ENCODE peak calls at places on chromosomes 11 and 22, in four cellular contexts. One of them, this sample, is unnamed.
A peak's percentile ranks its signal among the peaks of the same experiment; 100 is the strongest.

GRCh38 chr11:128522943-128523518 is 64.3 kb downstream of the ETS1 start:
- DNase-seq in mesendoderm: no peak
- DNase-seq in H9: no peak
- DNase-seq in H1: no peak
- DNase-seq in this sample: no peak

GRCh38 chr11:7098235-7098832 is 9.5 kb downstream of the RBMXL2 start:
- DNase-seq in mesendoderm: peak; percentile 74
- DNase-seq in H9: no peak
- DNase-seq in H1: no peak
- DNase-seq in this sample: peak; percentile 46

GRCh38 chr11:27200779-27201453 is 160.3 kb downstream of the BBOX1 start:
- DNase-seq in mesendoderm: no peak
- DNase-seq in H9: no peak
- DNase-seq in H1: no peak
- DNase-seq in this sample: no peak

GRCh38 chr22:49827853-49828598 is at the start of gene BRD1:
- DNase-seq in mesendoderm: peak; percentile 61
- DNase-seq in H9: peak; percentile 28
- DNase-seq in H1: no peak
- DNase-seq in this sample: peak; percentile 61

GRCh38 chr11:3959918-3960295 is 104.4 kb downstream of the STIM1 start:
- DNase-seq in mesendoderm: no peak
- DNase-seq in H9: no peak
- DNase-seq in H1: no peak
- DNase-seq in this sample: peak; percentile 25

GRCh38 chr11:2703487-2704141 is 3.8 kb upstream of the KCNQ1OT1 start:
- DNase-seq in mesendoderm: peak; percentile 27
- DNase-seq in H9: no peak
- DNase-seq in H1: no peak
- DNase-seq in this sample: no peak

GRCh38 chr11:3037041-3037944 is 19.9 kb downstream of the CARS1 start:
- DNase-seq in mesendoderm: peak; percentile 87
- DNase-seq in H9: peak; percentile 84
- DNase-seq in H1: peak; percentile 90
- DNase-seq in this sample: peak; percentile 61

GRCh38 chr11:1803246-1803645 is 31.5 kb upstream of the SYT8 start:
- DNase-seq in mesendoderm: no peak
- DNase-seq in H9: no peak
- DNase-seq in H1: no peak
- DNase-seq in this sample: no peak

GRCh38 chr11:66904981-66905521 is 48.2 kb downstream of the LRFN4 start:
- DNase-seq in mesendoderm: no peak
- DNase-seq in H9: no peak
- DNase-seq in H1: no peak
- DNase-seq in this sample: no peak

GRCh38 chr22:43888740-43889139 is 3.1 kb downstream of the PNPLA5 start:
- DNase-seq in mesendoderm: no peak
- DNase-seq in H9: no peak
- DNase-seq in H1: no peak
- DNase-seq in this sample: no peak

GRCh38 chr11:105229257-105229656 is 89.7 kb upstream of the CARD18 start:
- DNase-seq in mesendoderm: no peak
- DNase-seq in H9: no peak
- DNase-seq in H1: no peak
- DNase-seq in this sample: peak; percentile 80

GRCh38 chr11:66637557-66638176 is 836 bp upstream of the RBM4 start:
- DNase-seq in mesendoderm: no peak
- DNase-seq in H9: no peak
- DNase-seq in H1: no peak
- DNase-seq in this sample: peak; percentile 46

GRCh38 chr11:128517457-128518230 is 69.7 kb downstream of the ETS1 start:
- DNase-seq in mesendoderm: no peak
- DNase-seq in H9: no peak
- DNase-seq in H1: no peak
- DNase-seq in this sample: no peak

GRCh38 chr11:72075756-72076155 is 4.6 kb downstream of the NUMA1 start:
- DNase-seq in mesendoderm: no peak
- DNase-seq in H9: no peak
- DNase-seq in H1: no peak
- DNase-seq in this sample: no peak

GRCh38 chr11:529740-530411 is 5.5 kb downstream of the HRAS start:
- DNase-seq in mesendoderm: no peak
- DNase-seq in H9: no peak
- DNase-seq in H1: peak; percentile 49
- DNase-seq in this sample: no peak

GRCh38 chr11:492416-493226 is 14.4 kb downstream of the RNH1 start:
- DNase-seq in mesendoderm: no peak
- DNase-seq in H9: no peak
- DNase-seq in H1: peak; percentile 46
- DNase-seq in this sample: no peak

GRCh38 chr11:64123102-64123434 is 42.8 kb downstream of the MACROD1 start:
- DNase-seq in mesendoderm: no peak
- DNase-seq in H9: no peak
- DNase-seq in H1: no peak
- DNase-seq in this sample: no peak

GRCh38 chr11:48094643-48095339 is 114.4 kb downstream of the PTPRJ start:
- DNase-seq in mesendoderm: no peak
- DNase-seq in H9: no peak
- DNase-seq in H1: peak; percentile 24
- DNase-seq in this sample: no peak

GRCh38 chr11:43382614-43383013 is 23.9 kb downstream of the TTC17 start:
- DNase-seq in mesendoderm: no peak
- DNase-seq in H9: no peak
- DNase-seq in H1: no peak
- DNase-seq in this sample: no peak

GRCh38 chr11:704189-704798 is 1.7 kb upstream of the EPS8L2 start:
- DNase-seq in mesendoderm: no peak
- DNase-seq in H9: no peak
- DNase-seq in H1: no peak
- DNase-seq in this sample: no peak

GRCh38 chr11:14304601-14305000 is 54.4 kb downstream of the RRAS2 start:
- DNase-seq in mesendoderm: peak; percentile 55
- DNase-seq in H9: no peak
- DNase-seq in H1: no peak
- DNase-seq in this sample: no peak

GRCh38 chr22:20177217-20177911 is 26.5 kb upstream of the CCDC188 start:
- DNase-seq in mesendoderm: no peak
- DNase-seq in H9: no peak
- DNase-seq in H1: no peak
- DNase-seq in this sample: no peak

GRCh38 chr11:23181022-23181807 is 320.9 kb upstream of the CCDC179 start:
- DNase-seq in mesendoderm: no peak
- DNase-seq in H9: no peak
- DNase-seq in H1: no peak
- DNase-seq in this sample: no peak

GRCh38 chr22:24996420-24996952 is 44.0 kb downstream of the KIAA1671 start:
- DNase-seq in mesendoderm: peak; percentile 100
- DNase-seq in H9: peak; percentile 94
- DNase-seq in H1: peak; percentile 73
- DNase-seq in this sample: no peak

GRCh38 chr22:19586922-19587684 is 62.9 kb upstream of the CLDN5 start:
- DNase-seq in mesendoderm: no peak
- DNase-seq in H9: no peak
- DNase-seq in H1: no peak
- DNase-seq in this sample: no peak

GRCh38 chr11:60706931-60707330 is 7.5 kb downstream of the MS4A8 start:
- DNase-seq in mesendoderm: no peak
- DNase-seq in H9: no peak
- DNase-seq in H1: no peak
- DNase-seq in this sample: no peak

GRCh38 chr11:43852057-43852636 is 28.5 kb upstream of the ALKBH3 start:
- DNase-seq in mesendoderm: peak; percentile 84
- DNase-seq in H9: peak; percentile 67
- DNase-seq in H1: peak; percentile 79
- DNase-seq in this sample: peak; percentile 88

DNA sequence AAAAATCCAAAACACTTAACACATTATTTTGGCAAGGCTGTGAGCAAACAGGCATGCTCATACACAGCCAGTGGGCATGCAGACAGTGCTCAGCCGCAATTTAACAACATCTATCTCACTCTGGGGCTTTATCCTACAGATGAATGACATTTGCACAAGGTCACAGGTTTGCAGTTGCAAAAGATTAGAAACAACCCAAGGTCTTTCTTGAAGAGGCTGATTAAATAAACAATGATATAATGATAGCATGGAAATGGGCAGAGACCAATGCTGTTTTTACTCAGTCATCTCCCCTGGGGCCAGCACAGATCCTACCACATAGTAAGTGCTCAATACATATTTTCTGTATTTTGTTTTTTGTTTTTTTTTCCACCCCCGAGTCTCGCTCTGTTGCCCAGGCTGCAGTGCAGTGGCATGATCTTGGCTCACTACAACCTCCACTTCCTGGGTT is 9.4 kb downstream of the A4GALT start:
- DNase-seq in mesendoderm: no peak
- DNase-seq in H9: no peak
- DNase-seq in H1: no peak
- DNase-seq in this sample: no peak
- H3K56ac ChIP-seq in mesendoderm: no peak overlapping the region
- H3K56ac ChIP-seq in H9: no peak overlapping the region
- H3K56ac ChIP-seq in H1: no peak overlapping the region
- H3K56ac ChIP-seq in this sample: no peak overlapping the region

GRCh38 chr11:111961389-111962300 is 24.5 kb downstream of the DIXDC1 start:
- DNase-seq in mesendoderm: no peak
- DNase-seq in H9: no peak
- DNase-seq in H1: no peak
- DNase-seq in this sample: no peak
- H3K56ac ChIP-seq in mesendoderm: no peak overlapping the region
- H3K56ac ChIP-seq in H9: no peak overlapping the region
- H3K56ac ChIP-seq in H1: no peak overlapping the region
- H3K56ac ChIP-seq in this sample: no peak overlapping the region

DNA sequence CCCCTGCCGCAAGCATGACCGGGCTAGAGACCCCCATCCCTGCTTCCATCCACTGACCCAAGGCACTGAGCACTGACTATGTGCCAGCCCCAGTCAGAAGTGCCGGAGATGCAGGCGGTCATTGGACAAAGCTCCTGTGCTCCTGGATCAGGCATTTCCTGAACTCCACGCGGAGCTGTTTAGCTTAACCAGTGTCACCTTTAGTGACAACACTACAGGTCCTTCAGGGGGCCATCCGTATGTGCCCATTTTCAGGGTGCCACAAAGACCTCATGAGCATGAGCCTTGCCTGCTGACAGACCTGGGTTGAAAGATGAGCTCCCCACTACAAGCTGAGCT is 63.0 kb upstream of the FGF3 start:
- DNase-seq in mesendoderm: no peak
- DNase-seq in H9: no peak
- DNase-seq in H1: no peak
- DNase-seq in this sample: no peak
- H3K56ac ChIP-seq in mesendoderm: no peak overlapping the region
- H3K56ac ChIP-seq in H9: no peak overlapping the region
- H3K56ac ChIP-seq in H1: no peak overlapping the region
- H3K56ac ChIP-seq in this sample: no peak overlapping the region

DNA sequence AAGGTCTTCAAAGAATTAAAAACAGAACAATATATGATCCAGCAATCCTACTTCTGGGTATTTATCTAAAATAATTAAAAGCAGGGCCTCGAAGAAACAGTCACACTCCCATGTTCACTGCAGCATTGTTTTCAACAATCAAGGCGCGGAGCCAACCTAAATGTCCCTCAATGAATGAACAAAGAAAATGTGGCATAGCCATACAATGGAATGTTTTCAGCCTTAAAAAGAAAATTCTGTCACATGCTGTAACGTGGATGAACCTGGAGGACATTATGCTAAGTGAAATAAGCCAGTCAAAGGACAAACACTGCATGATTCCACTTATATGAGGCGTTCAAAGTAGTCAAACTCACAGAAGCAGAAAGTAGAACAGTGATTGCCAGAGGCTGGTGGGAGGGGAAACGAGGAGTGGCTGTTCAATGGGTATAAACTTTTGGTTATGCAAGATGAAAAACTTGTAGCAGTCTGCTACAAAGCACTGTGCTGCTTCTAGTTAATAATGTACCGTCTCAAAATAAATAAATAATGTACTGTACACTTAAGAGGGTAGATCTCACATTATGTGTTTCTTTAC is 41.2 kb downstream of the SNX19 start:
- DNase-seq in mesendoderm: no peak
- DNase-seq in H9: no peak
- DNase-seq in H1: no peak
- DNase-seq in this sample: no peak
- H3K56ac ChIP-seq in mesendoderm: peak overlapping the region; percentile 9
- H3K56ac ChIP-seq in H9: no peak overlapping the region
- H3K56ac ChIP-seq in H1: no peak overlapping the region
- H3K56ac ChIP-seq in this sample: no peak overlapping the region

GRCh38 chr11:91630916-91631673 is 593.5 kb upstream of the FAT3 start:
- DNase-seq in mesendoderm: no peak
- DNase-seq in H9: no peak
- DNase-seq in H1: no peak
- DNase-seq in this sample: no peak

GRCh38 chr11:91624021-91624420 is 600.6 kb upstream of the FAT3 start:
- DNase-seq in mesendoderm: no peak
- DNase-seq in H9: no peak
- DNase-seq in H1: no peak
- DNase-seq in this sample: no peak

GRCh38 chr11:91625495-91625894 is 599.1 kb upstream of the FAT3 start:
- DNase-seq in mesendoderm: no peak
- DNase-seq in H9: no peak
- DNase-seq in H1: no peak
- DNase-seq in this sample: no peak
- H3K56ac ChIP-seq in mesendoderm: no peak overlapping the region
- H3K56ac ChIP-seq in H9: no peak overlapping the region
- H3K56ac ChIP-seq in H1: no peak overlapping the region
- H3K56ac ChIP-seq in this sample: no peak overlapping the region

DNA sequence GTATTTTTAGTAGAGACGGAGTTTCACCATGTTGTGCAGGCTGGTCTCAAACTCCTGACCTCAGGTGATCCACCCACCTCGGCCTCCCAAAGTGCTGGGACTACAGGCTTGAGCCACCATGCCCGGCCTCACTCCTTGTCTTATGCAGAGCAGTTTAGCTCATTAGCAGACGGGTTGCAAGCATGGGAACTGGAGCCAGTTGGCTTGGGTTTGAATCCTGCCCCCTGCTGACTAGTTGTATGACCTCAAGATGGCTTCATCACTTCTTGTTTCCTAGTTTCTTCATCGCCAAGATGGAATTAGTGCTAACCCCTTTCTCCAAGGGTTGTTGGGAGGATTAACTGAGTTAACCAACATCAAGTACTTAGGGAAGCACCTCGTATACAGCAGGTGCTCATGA is 23.4 kb upstream of the RASD2 start:
- DNase-seq in mesendoderm: peak; percentile 31
- DNase-seq in H9: no peak
- DNase-seq in H1: no peak
- DNase-seq in this sample: no peak
- H3K56ac ChIP-seq in mesendoderm: no peak overlapping the region
- H3K56ac ChIP-seq in H9: no peak overlapping the region
- H3K56ac ChIP-seq in H1: no peak overlapping the region
- H3K56ac ChIP-seq in this sample: no peak overlapping the region

This sample was measured in IMR-90.